ENCODE peak calls at places on chromosome 13, in four cellular contexts. I, M, U and W are unnamed samples. For H3K4me1, the result is how much of the 10 kb centered on the place peaks cover.

GRCh38 chr13:30504081-30504480 is 38.3 kb upstream of the HMGB1 start:
- DNase-seq in I (no peak), M (no peak), U (peak), W (no peak)

GRCh38 chr13:67509039-67509438 is 278.9 kb upstream of the PCDH9 start:
- DNase-seq in I (no peak), M (no peak), U (no peak), W (no peak)

GRCh38 chr13:69389899-69390298 is 717.7 kb upstream of the ATXN8OS start:
- DNase-seq in I (no peak), M (no peak), U (no peak), W (no peak)

GRCh38 chr13:37194428-37194861 is 89.0 kb upstream of the CSNK1A1L start:
- DNase-seq in I (no peak), M (no peak), U (no peak), W (no peak)

GRCh38 chr13:97028441-97029299 is 34.4 kb upstream of the OXGR1 start:
- DNase-seq in I (peak), M (peak), U (no peak), W (peak)

GRCh38 chr13:31950121-31950810 is 81.3 kb upstream of the FRY start:
- DNase-seq in I (no peak), M (no peak), U (no peak), W (no peak)

GRCh38 chr13:71210861-71211260 is 656.1 kb downstream of the DACH1 start:
- DNase-seq in I (no peak), M (no peak), U (no peak), W (no peak)

GRCh38 chr13:59873856-59874255 is 289.9 kb downstream of the DIAPH3 start:
- DNase-seq in I (no peak), M (no peak), U (no peak), W (no peak)

GRCh38 chr13:40776681-40777165 is 5.7 kb upstream of the MRPS31 start:
- DNase-seq in I (no peak), M (no peak), U (no peak), W (no peak)

GRCh38 chr13:111156421-111156820 is 41.3 kb downstream of the ARHGEF7 start:
- DNase-seq in I (no peak), M (no peak), U (no peak), W (no peak)

GRCh38 chr13:95154441-95154886 is 146.8 kb downstream of the ABCC4 start:
- DNase-seq in I (no peak), M (peak), U (no peak), W (no peak)

GRCh38 chr13:33380487-33381079 is 95.0 kb upstream of the STARD13 start:
- DNase-seq in I (no peak), M (no peak), U (no peak), W (no peak)

GRCh38 chr13:42992585-42993122 is 613 bp upstream of the EPSTI1 start:
- DNase-seq in I (no peak), M (no peak), U (no peak), W (no peak)

GRCh38 chr13:45295536-45295935 is 45.4 kb downstream of the TPT1 start:
- DNase-seq in I (no peak), M (no peak), U (no peak), W (no peak)

GRCh38 chr13:40476175-40476958 is 190.1 kb downstream of the FOXO1 start:
- DNase-seq in I (no peak), M (no peak), U (no peak), W (no peak)

GRCh38 chr13:80858131-80858530 is 517.2 kb upstream of the SPRY2 start:
- DNase-seq in I (no peak), M (no peak), U (no peak), W (no peak)

GRCh38 chr13:41467546-41467945 is 10.2 kb downstream of the RGCC start:
- DNase-seq in I (no peak), M (no peak), U (no peak), W (no peak)

GRCh38 chr13:27170521-27171243 is 929 bp downstream of the USP12 start:
- DNase-seq in I (no peak), M (peak), U (no peak), W (peak)

GRCh38 chr13:87147076-87147475 is 524.1 kb upstream of the SLITRK5 start:
- DNase-seq in I (no peak), M (no peak), U (no peak), W (no peak)

GRCh38 chr13:41457589-41458186 is 338 bp downstream of the RGCC start:
- DNase-seq in I (no peak), M (no peak), U (no peak), W (no peak)

GRCh38 chr13:36030670-36031331 is 100.4 kb downstream of the DCLK1 start:
- DNase-seq in I (no peak), M (no peak), U (no peak), W (no peak)

GRCh38 chr13:97133955-97134354 is 88.2 kb upstream of the MBNL2 start:
- DNase-seq in I (no peak), M (no peak), U (no peak), W (no peak)

GRCh38 chr13:90968510-90968909 is 379.0 kb upstream of the MIR17HG start:
- DNase-seq in I (no peak), M (no peak), U (no peak), W (no peak)

GRCh38 chr13:108981407-108981806 is 352.0 kb downstream of the MYO16 start:
- DNase-seq in I (no peak), M (no peak), U (no peak), W (no peak)

GRCh38 chr13:74070065-74070464 is 64.1 kb downstream of the KLF12 start:
- DNase-seq in I (no peak), M (no peak), U (no peak), W (no peak)

GRCh38 chr13:24842533-24843278 is 78.7 kb downstream of the RNF17 start:
- DNase-seq in I (no peak), M (no peak), U (no peak), W (no peak)

GRCh38 chr13:43307221-43307920 is 284.0 kb downstream of the DNAJC15 start:
- DNase-seq in I (no peak), M (no peak), U (no peak), W (no peak)

GRCh38 chr13:112346173-112346898 is 29.8 kb upstream of the SPACA7 start:
- DNase-seq in I (no peak), M (no peak), U (no peak), W (no peak)

GRCh38 chr13:30708541-30708940 is 26.8 kb upstream of the ALOX5AP start:
- DNase-seq in I (no peak), M (no peak), U (no peak), W (no peak)

GRCh38 chr13:51230473-51231105 is 8.4 kb downstream of the FAM124A start:
- DNase-seq in I (no peak), M (peak), U (no peak), W (peak)

GRCh38 chr13:67273001-67273400 is 42.9 kb upstream of the PCDH9 start:
- DNase-seq in I (no peak), M (no peak), U (no peak), W (no peak)

GRCh38 chr13:88097541-88097940 is 426.4 kb downstream of the SLITRK5 start:
- DNase-seq in I (no peak), M (no peak), U (no peak), W (no peak)

GRCh38 chr13:102289606-102290005 is 112.2 kb downstream of the FGF14 start:
- DNase-seq in I (no peak), M (no peak), U (no peak), W (no peak)

GRCh38 chr13:76812206-76812882 is 73.9 kb downstream of the KCTD12 start:
- DNase-seq in I (no peak), M (no peak), U (no peak), W (no peak)

GRCh38 chr13:28357846-28358496 is 137.0 kb downstream of the FLT1 start:
- DNase-seq in I (no peak), M (no peak), U (no peak), W (no peak)

GRCh38 chr13:41613984-41614581 is 156.7 kb downstream of the RGCC start:
- DNase-seq in I (no peak), M (no peak), U (no peak), W (no peak)

GRCh38 chr13:39900106-39900750 is 244.8 kb downstream of the COG6 start:
- DNase-seq in I (no peak), M (peak), U (no peak), W (no peak)

GRCh38 chr13:40109324-40109958 is 454.0 kb downstream of the COG6 start:
- DNase-seq in I (no peak), M (no peak), U (no peak), W (no peak)

GRCh38 chr13:80399340-80400163 is 58.6 kb upstream of the SPRY2 start:
- DNase-seq in I (no peak), M (no peak), U (no peak), W (peak)

GRCh38 chr13:99859178-99860177 is 112.1 kb downstream of the ZIC5 start:
- DNase-seq in I (no peak), M (no peak), U (peak), W (no peak)

GRCh38 chr13:99862243-99862642 is 109.3 kb downstream of the ZIC5 start:
- DNase-seq in I (no peak), M (no peak), U (no peak), W (no peak)

GRCh38 chr13:99863789-99864626 is 107.6 kb downstream of the ZIC5 start:
- DNase-seq in I (no peak), M (no peak), U (peak), W (no peak)

GRCh38 chr13:99857738-99858137 is 113.8 kb downstream of the ZIC5 start:
- DNase-seq in I (no peak), M (no peak), U (no peak), W (no peak)

DNA sequence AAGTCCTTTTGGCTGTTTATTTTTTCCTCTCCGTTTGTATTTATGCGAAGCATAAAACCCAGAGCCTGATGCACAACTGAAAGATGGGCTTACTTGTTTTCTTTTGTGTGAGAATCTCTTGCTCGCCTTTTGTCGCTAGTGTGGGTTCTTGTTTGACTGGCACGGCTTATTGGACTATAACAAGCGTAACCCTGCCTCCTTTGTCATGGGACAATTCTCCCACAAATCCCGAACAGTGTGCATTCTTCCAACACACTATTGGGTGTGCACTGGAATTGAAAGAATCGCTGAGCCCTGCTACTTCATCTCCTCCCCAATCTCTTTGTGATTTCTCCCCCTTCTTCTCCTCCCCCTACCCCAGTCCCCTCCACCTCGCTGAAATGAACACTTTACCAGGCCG is 110.8 kb downstream of the ZIC5 start:
- DNase-seq in I (no peak), M (no peak), U (peak), W (no peak)
- H3K4me1 ChIP-seq in I (under half), M (under half), U (under half), W (under half)

GRCh38 chr13:46903748-46904147 is 6.9 kb upstream of the HTR2A start:
- DNase-seq in I (no peak), M (no peak), U (no peak), W (no peak)
- TF ChIP-seq POLR2AphosphoS5 in I (no peak), M (no peak), U (no peak), W (no peak)

GRCh38 chr13:98947925-98948324 is 29.9 kb downstream of the DOCK9 start:
- DNase-seq in I (no peak), M (no peak), U (no peak), W (no peak)
- H3K27ac ChIP-seq in I (no peak), M (no peak), U (peak), W (no peak)

DNA sequence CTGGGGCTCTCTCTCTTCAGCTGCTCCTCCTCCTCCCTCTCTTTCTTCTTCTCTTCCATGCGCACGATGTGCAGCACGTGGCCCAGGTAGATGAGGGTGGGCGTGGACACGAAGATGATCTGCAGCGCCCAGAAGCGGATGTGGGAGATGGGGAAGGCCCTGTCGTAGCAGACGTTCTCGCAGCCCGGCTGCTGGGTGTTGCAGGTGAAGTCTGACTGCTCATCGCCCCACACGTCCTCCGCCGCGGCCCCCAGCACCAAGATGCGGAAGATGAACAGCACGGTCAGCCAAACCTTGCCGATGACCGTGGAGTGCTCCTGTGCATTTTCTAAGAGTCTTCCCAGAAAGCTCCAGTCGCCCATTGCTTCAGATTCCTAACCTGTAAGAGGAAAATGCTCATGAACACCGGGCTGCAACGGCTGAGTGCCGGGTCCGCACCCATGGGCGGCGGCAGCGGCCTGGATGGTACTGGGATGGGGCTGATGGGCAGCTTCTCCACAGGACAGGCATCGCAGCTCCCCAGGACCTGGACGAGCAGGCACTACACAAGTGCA is 17.8 kb downstream of the GJA3 start:
- DNase-seq in I (no peak), M (no peak), U (no peak), W (no peak)
- H3K4me1 ChIP-seq in I (under half), M (under half), U (under half), W (under half)

GRCh38 chr13:113411216-113412023 is 41.9 kb downstream of the ADPRHL1 start:
- DNase-seq in I (peak), M (no peak), U (no peak), W (no peak)

GRCh38 chr13:113408562-113408961 is 44.6 kb upstream of the GRTP1 start:
- DNase-seq in I (no peak), M (no peak), U (no peak), W (no peak)

GRCh38 chr13:113413178-113413897 is 40.0 kb downstream of the ADPRHL1 start:
- DNase-seq in I (no peak), M (no peak), U (no peak), W (no peak)

GRCh38 chr13:113412440-113412839 is 40.8 kb downstream of the ADPRHL1 start:
- DNase-seq in I (no peak), M (no peak), U (no peak), W (no peak)

GRCh38 chr13:113410472-113411201 is 42.7 kb downstream of the ADPRHL1 start:
- DNase-seq in I (peak), M (no peak), U (no peak), W (no peak)
- TF ChIP-seq POLR2AphosphoS5 in I (no peak), M (no peak), U (peak), W (peak)

GRCh38 chr13:21902709-21903098 is 231.8 kb downstream of the FGF9 start:
- DNase-seq in I (no peak), M (no peak), U (no peak), W (no peak)

GRCh38 chr13:21898461-21898860 is 227.6 kb downstream of the FGF9 start:
- DNase-seq in I (no peak), M (no peak), U (no peak), W (no peak)

GRCh38 chr13:21901326-21901725 is 230.5 kb downstream of the FGF9 start:
- DNase-seq in I (no peak), M (no peak), U (no peak), W (no peak)

GRCh38 chr13:21898990-21899389 is 228.1 kb downstream of the FGF9 start:
- DNase-seq in I (no peak), M (no peak), U (no peak), W (no peak)

DNA sequence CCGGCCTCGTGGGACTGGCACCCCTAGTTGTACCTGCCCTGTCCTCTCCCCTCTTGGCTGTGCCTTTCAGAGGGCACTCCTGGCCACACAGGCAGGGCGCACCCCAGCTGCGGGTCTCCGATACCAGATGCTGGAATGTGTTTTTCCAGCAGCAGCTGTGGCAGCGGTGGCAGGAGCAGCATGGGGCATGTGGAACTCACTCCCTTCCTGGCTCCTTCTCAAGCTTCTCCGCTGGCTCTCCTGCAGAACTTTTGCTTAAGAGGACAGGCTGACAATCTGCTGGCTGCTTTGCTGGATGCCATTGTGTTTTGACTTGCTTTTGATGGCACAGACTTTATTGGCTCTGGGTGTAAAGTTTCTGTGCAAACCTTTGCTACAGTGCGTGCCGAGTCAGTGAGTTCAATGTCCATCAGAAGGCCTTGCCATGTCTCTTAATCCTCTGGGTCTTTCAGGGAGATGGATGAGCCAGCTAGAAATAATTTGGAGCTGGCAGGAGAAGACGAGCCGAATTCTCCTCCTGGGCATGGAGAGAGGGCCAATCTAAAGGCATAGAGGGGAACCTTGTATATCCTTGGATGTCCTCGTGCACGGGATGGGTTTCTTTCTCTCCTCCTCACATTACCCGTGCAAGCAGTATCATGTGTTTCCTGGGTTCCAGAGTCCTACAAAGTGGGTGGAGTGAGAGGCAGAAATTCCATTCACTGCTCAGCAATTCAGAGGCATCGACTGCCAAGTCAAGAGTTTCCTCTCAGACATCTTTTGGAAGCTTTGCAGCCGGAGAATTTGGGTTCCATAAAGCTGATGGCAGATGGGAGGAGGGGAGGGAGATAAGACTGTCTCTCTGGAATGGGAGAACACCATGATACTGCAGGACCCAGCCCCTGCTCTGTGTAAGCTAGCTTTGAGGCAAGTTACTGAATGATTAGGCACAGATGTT is 231.2 kb downstream of the FGF9 start:
- DNase-seq in I (no peak), M (peak), U (no peak), W (no peak)
- H3K27ac ChIP-seq in I (no peak), M (no peak), U (peak), W (no peak)